ENCODE peak calls at places on chromosomes 16 and 17, in nine cellular contexts. Q is MM.1S, R is kidney epithelial cell, E is BE2C, X is Caco-2, U is hepatocyte, Y is lower lobe of right lung, P is fibroblast of lung, Z is endothelial cell of umbilical vein. K is an unnamed sample.
A peak's percentile ranks its signal among the peaks of the same experiment; 100 is the strongest.

GRCh38 chr16:77675464-77676324 is 46.6 kb upstream of the NUDT7 start:
- DNase-seq in Q (peak; percentile 44), R (peak; percentile 12), E (peak; percentile 65), X (peak; percentile 78), U (peak; percentile 84), Y (no peak), P (peak; percentile 60), Z (peak; percentile 75), K (peak; percentile 45)

GRCh38 chr16:28304214-28304613 is 11.9 kb downstream of the SBK1 start:
- DNase-seq in Q (peak; percentile 40), R (no peak), E (no peak), X (peak; percentile 65), U (peak; percentile 63), Y (no peak), P (peak; percentile 28), Z (peak; percentile 31), K (no peak)

GRCh38 chr16:83389751-83390150 is 418.0 kb upstream of the HSBP1 start:
- DNase-seq in Q (no peak), R (no peak), E (no peak), X (no peak), U (no peak), Y (no peak), P (peak; percentile 69), Z (no peak), K (peak; percentile 59)

GRCh38 chr16:19599968-19600716 is 44.6 kb downstream of the VPS35L start:
- DNase-seq in Q (no peak), R (no peak), E (no peak), X (no peak), U (no peak), Y (no peak), P (no peak), Z (no peak), K (no peak)

GRCh38 chr17:68461122-68461539 is 3.8 kb upstream of the WIPI1 start:
- DNase-seq in Q (no peak), R (no peak), E (no peak), X (no peak), U (no peak), Y (no peak), P (no peak), Z (no peak), K (no peak)

GRCh38 chr16:89363621-89364393 is 126.6 kb downstream of the ANKRD11 start:
- DNase-seq in Q (no peak), R (no peak), E (no peak), X (no peak), U (peak; percentile 63), Y (no peak), P (peak; percentile 88), Z (peak; percentile 87), K (no peak)

GRCh38 chr17:66667491-66668030 is 167.4 kb upstream of the CACNG5 start:
- DNase-seq in Q (no peak), R (no peak), E (no peak), X (no peak), U (no peak), Y (no peak), P (no peak), Z (no peak), K (no peak)

GRCh38 chr16:67914758-67915622 is 16.7 kb downstream of the CTRL start:
- DNase-seq in Q (no peak), R (no peak), E (no peak), X (no peak), U (no peak), Y (no peak), P (no peak), Z (no peak), K (no peak)

GRCh38 chr16:27572711-27573110 is 22.8 kb downstream of the KATNIP start:
- DNase-seq in Q (no peak), R (no peak), E (no peak), X (no peak), U (no peak), Y (no peak), P (no peak), Z (no peak), K (no peak)

GRCh38 chr16:51952500-51952899 is 594.4 kb downstream of the TOX3 start:
- DNase-seq in Q (no peak), R (no peak), E (no peak), X (no peak), U (no peak), Y (no peak), P (no peak), Z (no peak), K (no peak)

GRCh38 chr16:56618138-56618537 is 7.4 kb upstream of the MT1E start:
- DNase-seq in Q (no peak), R (no peak), E (no peak), X (no peak), U (no peak), Y (no peak), P (no peak), Z (no peak), K (no peak)
- TF ChIP-seq CTCF in Q (no peak), R (no peak), E (no peak), X (no peak), U (no peak), Y (no peak), P (no peak), Z (no peak), K (no peak)

GRCh38 chr16:16164244-16164643 is 59.0 kb downstream of the ABCC6 start:
- DNase-seq in Q (no peak), R (no peak), E (no peak), X (no peak), U (no peak), Y (no peak), P (no peak), Z (no peak), K (no peak)

GRCh38 chr16:16169615-16170014 is 53.7 kb downstream of the ABCC6 start:
- DNase-seq in Q (no peak), R (no peak), E (no peak), X (no peak), U (no peak), Y (no peak), P (no peak), Z (no peak), K (no peak)

GRCh38 chr16:16167927-16168326 is 55.4 kb downstream of the ABCC6 start:
- DNase-seq in Q (no peak), R (no peak), E (no peak), X (no peak), U (no peak), Y (no peak), P (no peak), Z (no peak), K (no peak)

GRCh38 chr16:16166085-16166484 is 57.2 kb downstream of the ABCC6 start:
- DNase-seq in Q (no peak), R (no peak), E (no peak), X (no peak), U (no peak), Y (no peak), P (no peak), Z (no peak), K (no peak)

DNA sequence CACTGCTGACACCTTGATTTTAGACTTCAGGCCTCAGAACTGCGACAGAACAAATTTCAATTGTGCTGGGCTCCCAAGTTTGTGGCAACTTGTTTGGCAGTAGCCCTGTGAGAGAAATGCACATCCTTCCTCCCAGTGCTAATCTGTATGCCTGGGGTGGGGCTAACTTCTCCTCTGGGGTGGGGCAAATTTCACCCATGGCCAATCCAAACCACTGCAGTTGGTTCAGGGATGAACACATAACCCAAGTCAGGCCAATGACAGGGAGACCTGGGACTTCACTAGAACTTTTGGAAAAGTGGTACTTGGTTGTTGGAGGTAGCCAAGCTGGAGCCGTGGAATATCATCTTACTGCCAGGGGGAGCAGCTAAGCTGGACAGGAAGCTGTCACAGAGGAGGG is 56.3 kb downstream of the ABCC6 start:
- DNase-seq in Q (no peak), R (no peak), E (no peak), X (no peak), U (no peak), Y (no peak), P (no peak), Z (no peak), K (no peak)
- H3K4me3 ChIP-seq in Q (no peak overlapping the region), R (no peak overlapping the region), E (no peak overlapping the region), X (no peak overlapping the region), U (no peak overlapping the region), Y (no peak overlapping the region), P (no peak overlapping the region), Z (no peak overlapping the region), K (no peak overlapping the region)

DNA sequence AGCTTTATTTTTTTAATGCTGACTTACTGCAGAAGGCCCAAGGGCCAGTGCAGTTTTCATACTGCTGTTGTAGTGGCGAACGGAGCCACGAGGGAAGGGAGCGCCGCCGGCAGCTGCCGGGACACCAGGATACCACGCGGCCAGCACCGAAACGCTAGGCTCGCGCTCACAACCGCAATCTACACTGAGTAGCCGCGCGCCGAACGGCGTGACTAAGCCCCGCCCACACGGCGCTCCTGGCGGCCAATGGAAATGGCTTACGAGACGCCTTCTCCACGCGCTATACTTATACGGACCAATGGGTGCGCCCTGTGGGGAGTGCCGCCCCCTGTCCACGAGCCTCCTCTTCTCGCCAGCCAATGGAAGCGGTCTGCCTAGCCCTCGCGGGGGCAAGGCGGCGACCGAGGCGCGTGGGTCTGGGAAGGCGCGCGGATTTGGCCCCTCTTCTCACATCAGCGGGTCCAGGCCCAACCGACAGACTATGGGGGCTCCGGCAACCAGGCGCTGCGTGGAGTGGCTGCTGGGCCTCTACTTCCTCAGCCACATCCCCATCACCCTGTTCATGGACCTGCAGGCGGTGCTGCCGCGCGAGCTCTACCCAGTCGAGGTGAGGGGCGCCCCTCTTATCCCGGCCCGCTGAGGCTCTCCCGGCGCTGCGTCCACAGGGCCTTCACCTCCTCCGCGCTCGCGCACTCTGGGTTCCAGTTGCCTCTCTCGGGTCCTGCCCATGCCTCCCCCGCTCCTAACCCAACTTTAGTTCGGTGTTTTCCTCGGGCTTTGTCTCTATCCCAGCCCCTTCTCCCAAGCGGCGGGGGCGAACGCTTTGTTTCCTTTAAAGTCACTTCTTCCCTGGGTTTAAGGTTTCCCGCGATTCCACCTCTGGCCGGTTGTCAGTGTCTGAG is at the start of gene TMEM97:
- DNase-seq in Q (peak; percentile 99), R (peak; percentile 88), E (peak; percentile 94), X (peak; percentile 100), U (peak; percentile 98), Y (peak; percentile 98), P (peak; percentile 97), Z (peak; percentile 98), K (peak; percentile 96)
- TF ChIP-seq CTCF in Q (peak; percentile 10), R (no peak), E (no peak), X (peak; percentile 33), U (peak; percentile 17), Y (peak; percentile 28), P (peak; percentile 8), Z (no peak), K (peak; percentile 6)

DNA sequence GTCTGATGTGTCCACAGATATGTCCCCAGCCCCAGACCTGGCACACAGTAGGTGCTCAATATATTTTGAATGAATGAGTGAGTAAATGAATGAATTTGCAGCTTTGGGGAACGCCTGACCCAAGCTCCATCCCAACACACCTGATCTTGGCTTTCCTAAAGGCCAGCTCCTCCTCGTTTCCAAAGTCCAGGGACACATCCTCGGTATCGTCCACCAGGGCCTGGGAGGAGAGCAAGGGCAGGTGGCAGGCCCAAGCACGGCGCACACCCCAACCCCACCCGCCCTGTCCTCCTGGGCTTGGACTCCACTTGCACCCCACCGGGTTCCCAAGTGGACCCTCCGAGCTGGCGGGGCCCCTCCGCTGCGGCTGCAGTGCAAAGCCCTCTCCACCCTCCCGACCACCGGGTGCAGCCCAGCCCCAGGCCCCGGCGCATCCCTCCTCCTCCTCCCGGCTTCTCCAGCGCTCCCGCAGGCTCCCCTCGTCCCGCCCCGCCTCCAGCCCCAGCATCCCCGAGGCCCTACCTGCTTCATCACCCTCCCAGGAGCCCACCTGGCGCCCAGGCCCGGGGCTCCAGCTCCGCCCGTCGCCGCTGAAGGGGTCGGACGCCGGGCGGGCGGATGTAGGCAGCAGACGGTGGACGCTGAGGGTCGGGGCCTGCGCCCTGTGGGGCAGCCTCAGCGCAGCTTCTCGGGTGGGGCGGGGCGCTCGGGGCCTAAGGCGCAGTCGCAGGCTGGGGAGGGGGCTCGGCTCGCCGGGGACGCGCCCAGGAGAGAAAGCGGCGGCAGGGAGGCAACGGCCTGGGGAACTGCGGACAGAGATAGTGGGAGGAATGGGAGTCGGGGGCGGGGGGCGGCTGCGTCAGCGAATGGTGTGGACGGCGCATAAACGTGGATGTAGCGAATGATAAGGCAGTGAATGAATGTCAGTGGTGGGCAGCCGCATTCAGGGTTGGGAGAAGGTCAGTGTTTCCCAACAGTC is at the start of gene TVP23A:
- DNase-seq in Q (no peak), R (no peak), E (peak; percentile 21), X (no peak), U (peak; percentile 33), Y (no peak), P (peak; percentile 10), Z (no peak), K (no peak)
- H3K4me3 ChIP-seq in Q (no peak within 1 kb of the TSS), R (no peak within 1 kb of the TSS), E (peak within 1 kb of the TSS; percentile 44), X (no peak within 1 kb of the TSS), U (peak within 1 kb of the TSS; percentile 42), Y (peak within 1 kb of the TSS; percentile 35), P (no peak within 1 kb of the TSS), Z (no peak within 1 kb of the TSS), K (no peak within 1 kb of the TSS)

K was measured in LNCaP clone FGC.